ENCODE peak calls at places on chromosomes 7 and 10, in eight cellular contexts. X is PC-9; K is cardiac muscle cell; N is A549; I is upper lobe of right lung; Z is CD8-positive, alpha-beta T cell; U is OCI-LY7; T is body of pancreas. Y is an unnamed sample. For H3K4me1, the result is how much of the 10 kb centered on the place peaks cover.

GRCh38 chr10:29804025-29804852 is 169.5 kb upstream of the SVIL start:
- DNase-seq in X (peak), K (no peak), U (no peak), T (peak), N (peak), I (no peak), Z (no peak), Y (peak)

GRCh38 chr7:18890885-18891621 is 226.4 kb downstream of the TWIST1 start:
- DNase-seq in T (no peak), I (no peak), K (no peak), U (no peak), N (no peak), Z (no peak), X (no peak), Y (no peak)

GRCh38 chr10:60414877-60415585 is 25.4 kb upstream of the ANK3 start:
- DNase-seq in Z (no peak), X (peak), N (peak), U (no peak), K (peak), I (no peak), T (no peak), Y (peak)

GRCh38 chr7:99003419-99003818 is 125.1 kb downstream of the TRRAP start:
- DNase-seq in U (no peak), T (no peak), K (no peak), X (no peak), Z (no peak), N (no peak), I (no peak), Y (no peak)

GRCh38 chr7:77693830-77694583 is 2.3 kb upstream of the RSBN1L start:
- DNase-seq in I (no peak), T (peak), Z (no peak), N (no peak), K (no peak), U (no peak), X (no peak), Y (no peak)

GRCh38 chr7:5077740-5078139 is 32.1 kb downstream of the RBAK start:
- DNase-seq in X (no peak), Z (no peak), T (no peak), N (peak), I (no peak), U (no peak), K (no peak), Y (no peak)

GRCh38 chr10:131427901-131428300 is 116.4 kb upstream of the TCERG1L start:
- DNase-seq in Z (no peak), N (no peak), I (no peak), X (no peak), T (no peak), U (no peak), K (no peak), Y (no peak)

GRCh38 chr10:6721480-6721879 is 141.4 kb upstream of the PRKCQ start:
- DNase-seq in I (no peak), N (peak), T (peak), U (no peak), K (no peak), X (peak), Z (no peak), Y (peak)

GRCh38 chr7:15396210-15397158 is 165.3 kb downstream of the AGMO start:
- DNase-seq in I (no peak), T (no peak), X (no peak), N (peak), U (no peak), Z (no peak), K (no peak), Y (no peak)

GRCh38 chr10:47261556-47261955 is 38.4 kb upstream of the GDF10 start:
- DNase-seq in I (no peak), X (no peak), N (no peak), T (no peak), U (no peak), Z (no peak), K (no peak), Y (no peak)

DNA sequence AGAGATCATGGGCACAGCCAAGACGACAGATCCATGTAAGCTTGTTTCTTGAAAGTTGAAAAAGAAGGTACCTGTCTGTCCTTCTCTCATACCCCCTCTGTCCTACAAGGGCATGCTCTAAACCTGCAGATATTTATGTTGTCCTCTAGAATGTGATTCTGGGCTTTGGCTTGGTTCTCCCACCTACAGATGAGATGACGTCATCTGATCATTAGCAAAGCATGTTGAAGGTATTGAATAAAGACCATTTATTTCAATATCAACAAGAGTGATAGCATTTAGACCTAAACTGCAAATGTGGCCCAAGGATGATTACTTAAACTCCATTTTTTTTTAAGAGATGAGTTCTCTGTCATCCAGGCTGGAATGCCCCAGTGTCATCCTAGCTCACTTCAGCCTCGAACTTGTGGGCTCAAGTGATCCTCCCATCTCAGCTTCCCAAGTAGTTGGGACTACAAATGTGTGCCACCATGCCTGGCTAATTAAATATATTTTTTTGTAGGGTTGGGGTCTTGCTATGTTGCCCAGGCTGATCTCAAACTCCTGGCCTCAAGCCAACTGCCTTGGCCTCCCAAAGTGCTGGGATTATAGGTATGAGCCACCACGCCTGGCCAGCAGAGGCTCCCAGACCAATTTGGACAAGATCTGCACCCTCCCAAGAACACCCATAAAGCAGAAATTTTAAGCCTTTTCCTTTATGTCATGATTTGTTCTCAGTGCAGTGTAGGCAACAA is 184.2 kb downstream of the PRPF18 start:
- DNase-seq in N (no peak), U (no peak), Z (no peak), I (no peak), T (no peak), X (no peak), K (no peak), Y (no peak)
- TF ChIP-seq CTCF in N (no peak), U (no peak), Z (no peak), I (no peak), T (no peak), X (no peak), K (no peak), Y (no peak)

GRCh38 chr7:22675917-22676343 is 51.1 kb upstream of the IL6 start:
- DNase-seq in K (no peak), I (no peak), T (no peak), Z (peak), N (no peak), U (no peak), X (no peak), Y (no peak)

GRCh38 chr7:22672892-22673637 is 53.9 kb upstream of the IL6 start:
- DNase-seq in N (peak), K (no peak), X (peak), I (no peak), Z (no peak), T (no peak), U (no peak), Y (no peak)

GRCh38 chr7:22677680-22678079 is 49.3 kb upstream of the IL6 start:
- DNase-seq in I (no peak), X (no peak), Z (no peak), K (no peak), T (no peak), U (peak), N (no peak), Y (no peak)

GRCh38 chr7:22676385-22676784 is 50.6 kb upstream of the IL6 start:
- DNase-seq in N (no peak), Z (no peak), U (no peak), I (no peak), T (no peak), K (no peak), X (no peak), Y (no peak)

DNA sequence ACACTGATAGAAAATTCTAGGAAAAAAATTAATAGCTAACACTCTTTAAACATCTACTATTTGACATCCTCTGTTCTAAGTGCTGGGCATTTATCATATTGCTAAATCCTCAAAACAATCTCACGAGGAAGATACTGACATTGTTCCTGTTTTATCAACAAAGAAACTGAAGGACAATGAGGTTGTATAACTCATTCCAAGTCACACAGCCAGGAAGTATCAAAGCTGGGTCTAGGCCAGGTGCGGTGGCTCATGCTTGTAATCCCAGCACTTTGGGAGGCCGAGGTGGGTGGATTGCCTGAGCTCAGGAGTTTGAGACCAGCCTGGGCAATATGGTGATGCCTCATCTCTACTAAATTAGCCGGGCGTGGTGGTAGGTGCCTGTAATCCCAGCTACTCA is 51.6 kb upstream of the IL6 start:
- DNase-seq in X (no peak), Z (no peak), K (no peak), N (no peak), I (no peak), U (no peak), T (no peak), Y (no peak)
- H3K27ac ChIP-seq in X (no peak), Z (no peak), K (no peak), N (no peak), I (peak), U (no peak), T (no peak), Y (peak)

GRCh38 chr10:124744688-124745055 is 494 bp upstream of the FAM53B start:
- DNase-seq in K (no peak), X (peak), I (no peak), U (no peak), Z (no peak), T (no peak), N (peak), Y (no peak)

GRCh38 chr10:124742418-124743187 is 1.6 kb downstream of the FAM53B start:
- DNase-seq in U (peak), T (no peak), N (peak), Z (no peak), K (peak), X (no peak), I (no peak), Y (no peak)

GRCh38 chr10:124741922-124742417 is 2.2 kb downstream of the FAM53B start:
- DNase-seq in K (no peak), U (peak), T (peak), Z (no peak), N (no peak), X (no peak), I (no peak), Y (no peak)

GRCh38 chr10:124744047-124744687 is at the start of gene FAM53B:
- DNase-seq in Z (peak), K (peak), N (peak), X (no peak), I (peak), T (peak), U (peak), Y (peak)

DNA sequence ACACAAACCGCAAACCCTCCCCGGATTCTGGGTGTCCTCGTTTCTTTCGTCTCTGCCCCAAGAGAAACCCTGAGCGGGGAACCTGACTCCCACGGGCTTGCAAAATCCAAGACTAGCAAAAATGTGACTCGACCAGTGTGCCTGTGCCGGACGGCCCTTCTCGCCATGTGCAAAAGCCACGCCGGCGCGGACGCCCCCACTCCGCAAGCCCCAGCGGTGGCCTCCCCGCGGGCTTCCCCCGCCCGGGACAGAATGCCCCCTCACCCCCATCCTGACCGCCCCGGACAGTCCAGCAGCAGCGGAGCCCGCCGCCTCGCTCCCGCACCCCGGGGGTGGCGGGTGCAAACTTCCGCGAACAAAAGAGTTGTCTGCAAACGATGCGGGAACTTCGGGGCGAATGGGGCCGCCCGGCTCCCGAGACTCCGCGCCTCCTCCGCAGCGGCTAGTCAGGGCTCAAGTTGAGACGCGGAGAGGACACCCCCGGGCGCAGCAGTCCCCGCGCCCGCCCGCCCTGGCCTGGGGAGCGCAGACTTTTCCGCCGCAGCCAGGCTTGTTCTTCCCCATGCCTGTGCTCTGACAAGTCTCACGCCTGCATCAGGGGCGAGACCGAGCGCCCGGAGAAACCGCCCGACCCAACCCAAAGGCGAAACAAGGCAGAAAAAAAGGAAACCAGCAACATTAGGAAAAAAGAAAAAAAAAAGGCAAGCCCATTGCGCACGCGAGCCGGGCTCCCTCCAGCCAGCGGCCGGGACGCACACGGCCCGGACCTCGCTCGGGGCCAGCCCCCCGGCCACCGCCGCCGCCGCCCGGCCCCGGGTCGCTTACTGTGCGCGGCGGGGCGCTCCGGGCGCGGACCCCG is 761 bp downstream of the FAM53B start:
- DNase-seq in Z (no peak), N (peak), T (peak), I (peak), K (peak), U (peak), X (peak), Y (no peak)
- H3K4me1 ChIP-seq in Z (under half), N (under half), T (under half), I (half or more), K (under half), U (half or more), X (under half), Y (half or more)

DNA sequence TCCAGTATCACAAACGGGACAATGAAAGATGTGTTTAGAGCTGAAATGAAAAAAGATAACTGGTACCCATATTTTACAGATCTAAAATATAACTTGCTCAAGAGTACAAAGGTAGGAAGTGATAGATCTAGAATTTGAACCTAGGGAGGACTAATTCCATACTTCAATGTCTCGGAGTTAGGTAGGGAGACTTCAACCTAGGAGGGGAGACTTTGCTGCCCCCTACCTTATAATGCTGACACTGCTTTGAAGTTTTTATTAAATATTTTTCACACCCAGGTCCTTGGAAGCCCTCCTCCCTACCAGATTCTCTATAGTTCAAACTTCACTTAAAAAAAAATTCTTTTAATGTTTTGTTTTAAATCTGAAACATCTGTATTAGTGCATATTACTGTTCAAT is 58.0 kb downstream of the MICU1 start:
- DNase-seq in T (no peak), K (peak), U (peak), I (no peak), N (peak), X (no peak), Z (no peak), Y (peak)
- TF ChIP-seq CTCF in T (peak), K (peak), U (peak), I (peak), N (peak), X (peak), Z (no peak), Y (peak)